ENCODE peak calls at places on chromosomes 1 and 21, in six cellular contexts. F is WTC11; E is stimulated activated CD4-positive, alpha-beta T cell treated with anti-CD3 and anti-CD28 coated beads, Interleukin-1b, Interleukin-23, amount 100 ng/mL, for 24 hours; C is GM13976; L is iPS DF 6.9; K is NCI-H1930. J is an unnamed sample.
A peak's percentile ranks its signal among the peaks of the same experiment; 100 is the strongest.

GRCh38 chr1:14598498-14599172 is at the start of gene KAZN:
- DNase-seq in E (no peak), F (peak; percentile 73), C (peak; percentile 34), L (no peak), K (peak; percentile 47), J (no peak)

GRCh38 chr1:171910786-171911185 is 69.5 kb downstream of the DNM3 start:
- DNase-seq in L (no peak), K (no peak), C (no peak), F (no peak), E (no peak), J (no peak)

GRCh38 chr1:197180252-197180878 is 33.9 kb upstream of the ASPM start:
- DNase-seq in L (no peak), F (no peak), C (no peak), E (no peak), K (peak; percentile 9), J (peak; percentile 9)

GRCh38 chr1:151720974-151721787 is at the start of gene RIIAD1:
- DNase-seq in K (no peak), E (peak; percentile 14), F (peak; percentile 61), L (no peak), C (peak; percentile 93), J (peak; percentile 91)

GRCh38 chr1:17239420-17239819 is 9.5 kb upstream of the PADI3 start:
- DNase-seq in L (peak; percentile 87), K (peak; percentile 54), E (no peak), F (peak; percentile 82), C (peak; percentile 67), J (peak; percentile 62)

GRCh38 chr1:230594374-230594773 is 47.9 kb upstream of the COG2 start:
- DNase-seq in L (no peak), F (no peak), K (no peak), E (no peak), C (no peak), J (no peak)

GRCh38 chr1:95183952-95184351 is 50.1 kb upstream of the RWDD3 start:
- DNase-seq in F (no peak), K (no peak), C (no peak), E (no peak), L (no peak), J (no peak)

GRCh38 chr1:211831558-211832323 is 1.2 kb upstream of the LPGAT1 start:
- DNase-seq in L (no peak), F (no peak), K (no peak), C (no peak), E (no peak), J (no peak)

GRCh38 chr1:100539836-100540536 is 2.0 kb downstream of the GPR88 start:
- DNase-seq in F (peak; percentile 45), C (peak; percentile 53), E (no peak), K (peak; percentile 2), L (no peak), J (peak; percentile 31)

GRCh38 chr1:71587961-71588360 is 507.1 kb upstream of the ZRANB2 start:
- DNase-seq in C (no peak), L (no peak), E (no peak), F (no peak), K (no peak), J (no peak)

GRCh38 chr21:36134820-36135390 is at the start of gene CBR3:
- DNase-seq in F (peak; percentile 30), E (peak; percentile 33), C (peak; percentile 58), K (no peak), L (no peak), J (peak; percentile 39)